ENCODE peak calls at places on chromosomes 13 and 19, in nine cellular contexts. One of them, this sample, is unnamed.

GRCh38 chr13:33542309-33543088 is 256.9 kb upstream of the STARD13 start:
- DNase-seq in activated CD4-positive, alpha-beta T cell treated with anti-CD3 and anti-CD28 coated beads for 24 hours: peak
- DNase-seq in stimulated activated naive CD8-positive, alpha-beta T cell treated with anti-CD3 and anti-CD28 coated beads, Interleukin-15, Interleukin-2, amounts not matched to agents 100 U/mL and 50 U/mL, for 24 hours: peak
- DNase-seq in lower leg skin: peak
- DNase-seq in myocyte: peak
- DNase-seq in globus pallidus: peak
- DNase-seq in nephron progenitor cell: peak
- DNase-seq in effector memory CD8-positive, alpha-beta T cell: peak
- DNase-seq in stimulated activated CD4-positive, alpha-beta T cell treated with anti-CD3 and anti-CD28 coated beads, Interleukin-1b, Interleukin-23, amount 100 ng/mL, for 4 hours: peak
- DNase-seq in this sample: peak

GRCh38 chr13:44249439-44249838 is 124.2 kb upstream of the SERP2 start:
- DNase-seq in effector memory CD8-positive, alpha-beta T cell: no peak
- DNase-seq in globus pallidus: no peak
- DNase-seq in lower leg skin: peak
- DNase-seq in activated CD4-positive, alpha-beta T cell treated with anti-CD3 and anti-CD28 coated beads for 24 hours: no peak
- DNase-seq in nephron progenitor cell: no peak
- DNase-seq in stimulated activated naive CD8-positive, alpha-beta T cell treated with anti-CD3 and anti-CD28 coated beads, Interleukin-15, Interleukin-2, amounts not matched to agents 100 U/mL and 50 U/mL, for 24 hours: no peak
- DNase-seq in myocyte: peak
- DNase-seq in stimulated activated CD4-positive, alpha-beta T cell treated with anti-CD3 and anti-CD28 coated beads, Interleukin-1b, Interleukin-23, amount 100 ng/mL, for 4 hours: no peak
- DNase-seq in this sample: no peak

GRCh38 chr19:19402656-19403372 is 2.7 kb upstream of the GATAD2A start:
- DNase-seq in lower leg skin: no peak
- DNase-seq in myocyte: peak
- DNase-seq in nephron progenitor cell: no peak
- DNase-seq in stimulated activated naive CD8-positive, alpha-beta T cell treated with anti-CD3 and anti-CD28 coated beads, Interleukin-15, Interleukin-2, amounts not matched to agents 100 U/mL and 50 U/mL, for 24 hours: no peak
- DNase-seq in activated CD4-positive, alpha-beta T cell treated with anti-CD3 and anti-CD28 coated beads for 24 hours: no peak
- DNase-seq in stimulated activated CD4-positive, alpha-beta T cell treated with anti-CD3 and anti-CD28 coated beads, Interleukin-1b, Interleukin-23, amount 100 ng/mL, for 4 hours: no peak
- DNase-seq in globus pallidus: no peak
- DNase-seq in effector memory CD8-positive, alpha-beta T cell: no peak
- DNase-seq in this sample: no peak

GRCh38 chr19:40614595-40615411 is 13.6 kb downstream of the LTBP4 start:
- DNase-seq in stimulated activated naive CD8-positive, alpha-beta T cell treated with anti-CD3 and anti-CD28 coated beads, Interleukin-15, Interleukin-2, amounts not matched to agents 100 U/mL and 50 U/mL, for 24 hours: peak
- DNase-seq in myocyte: no peak
- DNase-seq in stimulated activated CD4-positive, alpha-beta T cell treated with anti-CD3 and anti-CD28 coated beads, Interleukin-1b, Interleukin-23, amount 100 ng/mL, for 4 hours: peak
- DNase-seq in effector memory CD8-positive, alpha-beta T cell: peak
- DNase-seq in activated CD4-positive, alpha-beta T cell treated with anti-CD3 and anti-CD28 coated beads for 24 hours: peak
- DNase-seq in nephron progenitor cell: peak
- DNase-seq in globus pallidus: no peak
- DNase-seq in lower leg skin: peak
- DNase-seq in this sample: no peak

GRCh38 chr13:76692326-76692725 is 193.9 kb downstream of the KCTD12 start:
- DNase-seq in myocyte: no peak
- DNase-seq in globus pallidus: no peak
- DNase-seq in effector memory CD8-positive, alpha-beta T cell: no peak
- DNase-seq in stimulated activated CD4-positive, alpha-beta T cell treated with anti-CD3 and anti-CD28 coated beads, Interleukin-1b, Interleukin-23, amount 100 ng/mL, for 4 hours: no peak
- DNase-seq in stimulated activated naive CD8-positive, alpha-beta T cell treated with anti-CD3 and anti-CD28 coated beads, Interleukin-15, Interleukin-2, amounts not matched to agents 100 U/mL and 50 U/mL, for 24 hours: no peak
- DNase-seq in activated CD4-positive, alpha-beta T cell treated with anti-CD3 and anti-CD28 coated beads for 24 hours: no peak
- DNase-seq in nephron progenitor cell: no peak
- DNase-seq in lower leg skin: no peak
- DNase-seq in this sample: peak

GRCh38 chr13:114069376-114070097 is 62.9 kb downstream of the RASA3 start:
- DNase-seq in globus pallidus: no peak
- DNase-seq in myocyte: no peak
- DNase-seq in nephron progenitor cell: peak
- DNase-seq in lower leg skin: no peak
- DNase-seq in activated CD4-positive, alpha-beta T cell treated with anti-CD3 and anti-CD28 coated beads for 24 hours: no peak
- DNase-seq in stimulated activated CD4-positive, alpha-beta T cell treated with anti-CD3 and anti-CD28 coated beads, Interleukin-1b, Interleukin-23, amount 100 ng/mL, for 4 hours: no peak
- DNase-seq in stimulated activated naive CD8-positive, alpha-beta T cell treated with anti-CD3 and anti-CD28 coated beads, Interleukin-15, Interleukin-2, amounts not matched to agents 100 U/mL and 50 U/mL, for 24 hours: no peak
- DNase-seq in effector memory CD8-positive, alpha-beta T cell: no peak
- DNase-seq in this sample: no peak

GRCh38 chr13:50125556-50126377 is 110.5 kb downstream of the KCNRG start:
- DNase-seq in activated CD4-positive, alpha-beta T cell treated with anti-CD3 and anti-CD28 coated beads for 24 hours: peak
- DNase-seq in stimulated activated CD4-positive, alpha-beta T cell treated with anti-CD3 and anti-CD28 coated beads, Interleukin-1b, Interleukin-23, amount 100 ng/mL, for 4 hours: peak
- DNase-seq in lower leg skin: peak
- DNase-seq in globus pallidus: peak
- DNase-seq in effector memory CD8-positive, alpha-beta T cell: peak
- DNase-seq in stimulated activated naive CD8-positive, alpha-beta T cell treated with anti-CD3 and anti-CD28 coated beads, Interleukin-15, Interleukin-2, amounts not matched to agents 100 U/mL and 50 U/mL, for 24 hours: peak
- DNase-seq in nephron progenitor cell: peak
- DNase-seq in myocyte: peak
- DNase-seq in this sample: peak

GRCh38 chr13:113022391-113023216 is 53.6 kb downstream of the MCF2L start:
- DNase-seq in globus pallidus: no peak
- DNase-seq in lower leg skin: no peak
- DNase-seq in nephron progenitor cell: peak
- DNase-seq in myocyte: no peak
- DNase-seq in stimulated activated CD4-positive, alpha-beta T cell treated with anti-CD3 and anti-CD28 coated beads, Interleukin-1b, Interleukin-23, amount 100 ng/mL, for 4 hours: no peak
- DNase-seq in activated CD4-positive, alpha-beta T cell treated with anti-CD3 and anti-CD28 coated beads for 24 hours: no peak
- DNase-seq in stimulated activated naive CD8-positive, alpha-beta T cell treated with anti-CD3 and anti-CD28 coated beads, Interleukin-15, Interleukin-2, amounts not matched to agents 100 U/mL and 50 U/mL, for 24 hours: no peak
- DNase-seq in effector memory CD8-positive, alpha-beta T cell: no peak
- DNase-seq in this sample: no peak

GRCh38 chr13:79295906-79296564 is 110.0 kb downstream of the RBM26 start:
- DNase-seq in lower leg skin: no peak
- DNase-seq in globus pallidus: no peak
- DNase-seq in myocyte: no peak
- DNase-seq in stimulated activated naive CD8-positive, alpha-beta T cell treated with anti-CD3 and anti-CD28 coated beads, Interleukin-15, Interleukin-2, amounts not matched to agents 100 U/mL and 50 U/mL, for 24 hours: no peak
- DNase-seq in nephron progenitor cell: no peak
- DNase-seq in effector memory CD8-positive, alpha-beta T cell: no peak
- DNase-seq in activated CD4-positive, alpha-beta T cell treated with anti-CD3 and anti-CD28 coated beads for 24 hours: no peak
- DNase-seq in stimulated activated CD4-positive, alpha-beta T cell treated with anti-CD3 and anti-CD28 coated beads, Interleukin-1b, Interleukin-23, amount 100 ng/mL, for 4 hours: no peak
- DNase-seq in this sample: no peak

GRCh38 chr13:36819811-36820140 is 754 bp downstream of the RFXAP start:
- DNase-seq in lower leg skin: no peak
- DNase-seq in globus pallidus: peak
- DNase-seq in activated CD4-positive, alpha-beta T cell treated with anti-CD3 and anti-CD28 coated beads for 24 hours: peak
- DNase-seq in effector memory CD8-positive, alpha-beta T cell: peak
- DNase-seq in myocyte: no peak
- DNase-seq in stimulated activated naive CD8-positive, alpha-beta T cell treated with anti-CD3 and anti-CD28 coated beads, Interleukin-15, Interleukin-2, amounts not matched to agents 100 U/mL and 50 U/mL, for 24 hours: no peak
- DNase-seq in nephron progenitor cell: no peak
- DNase-seq in stimulated activated CD4-positive, alpha-beta T cell treated with anti-CD3 and anti-CD28 coated beads, Interleukin-1b, Interleukin-23, amount 100 ng/mL, for 4 hours: peak
- DNase-seq in this sample: no peak

GRCh38 chr19:49856574-49857021 is 5.6 kb downstream of the PTOV1 start:
- DNase-seq in nephron progenitor cell: no peak
- DNase-seq in globus pallidus: no peak
- DNase-seq in effector memory CD8-positive, alpha-beta T cell: no peak
- DNase-seq in stimulated activated CD4-positive, alpha-beta T cell treated with anti-CD3 and anti-CD28 coated beads, Interleukin-1b, Interleukin-23, amount 100 ng/mL, for 4 hours: no peak
- DNase-seq in activated CD4-positive, alpha-beta T cell treated with anti-CD3 and anti-CD28 coated beads for 24 hours: no peak
- DNase-seq in lower leg skin: peak
- DNase-seq in stimulated activated naive CD8-positive, alpha-beta T cell treated with anti-CD3 and anti-CD28 coated beads, Interleukin-15, Interleukin-2, amounts not matched to agents 100 U/mL and 50 U/mL, for 24 hours: no peak
- DNase-seq in myocyte: no peak
- DNase-seq in this sample: no peak

GRCh38 chr19:41882568-41883462 is at the start of gene ARHGEF1:
- DNase-seq in effector memory CD8-positive, alpha-beta T cell: no peak
- DNase-seq in stimulated activated CD4-positive, alpha-beta T cell treated with anti-CD3 and anti-CD28 coated beads, Interleukin-1b, Interleukin-23, amount 100 ng/mL, for 4 hours: peak
- DNase-seq in activated CD4-positive, alpha-beta T cell treated with anti-CD3 and anti-CD28 coated beads for 24 hours: no peak
- DNase-seq in globus pallidus: no peak
- DNase-seq in myocyte: no peak
- DNase-seq in stimulated activated naive CD8-positive, alpha-beta T cell treated with anti-CD3 and anti-CD28 coated beads, Interleukin-15, Interleukin-2, amounts not matched to agents 100 U/mL and 50 U/mL, for 24 hours: peak
- DNase-seq in lower leg skin: no peak
- DNase-seq in nephron progenitor cell: peak
- DNase-seq in this sample: no peak

GRCh38 chr13:61170791-61171330 is 244.8 kb downstream of the PCDH20 start:
- DNase-seq in stimulated activated naive CD8-positive, alpha-beta T cell treated with anti-CD3 and anti-CD28 coated beads, Interleukin-15, Interleukin-2, amounts not matched to agents 100 U/mL and 50 U/mL, for 24 hours: no peak
- DNase-seq in globus pallidus: peak
- DNase-seq in lower leg skin: no peak
- DNase-seq in nephron progenitor cell: no peak
- DNase-seq in activated CD4-positive, alpha-beta T cell treated with anti-CD3 and anti-CD28 coated beads for 24 hours: no peak
- DNase-seq in stimulated activated CD4-positive, alpha-beta T cell treated with anti-CD3 and anti-CD28 coated beads, Interleukin-1b, Interleukin-23, amount 100 ng/mL, for 4 hours: no peak
- DNase-seq in myocyte: no peak
- DNase-seq in effector memory CD8-positive, alpha-beta T cell: no peak
- DNase-seq in this sample: peak

This sample was measured in pons.